ENCODE peak calls at places on chromosomes 7 and 10, in eight cellular contexts. K is transverse colon, A is SK-N-SH, L is spleen, O is sigmoid colon, S is GM23338, X is endothelial cell of umbilical vein, J is prostate gland. Y is an unnamed sample.
A peak's percentile ranks its signal among the peaks of the same experiment; 100 is the strongest.

GRCh38 chr10:102752266-102752930 is 8.7 kb downstream of the WBP1L start:
- DNase-seq in K (peak; percentile 13), A (no peak), L (no peak), O (peak; percentile 82), S (no peak), X (no peak), J (no peak), Y (no peak)

GRCh38 chr7:134364619-134365037 is 47.9 kb upstream of the SLC35B4 start:
- DNase-seq in K (no peak), A (no peak), L (no peak), O (no peak), S (no peak), X (peak; percentile 1), J (no peak), Y (no peak)

GRCh38 chr7:23294549-23295400 is 4.4 kb upstream of the MALSU1 start:
- DNase-seq in K (no peak), A (no peak), L (no peak), O (no peak), S (no peak), X (no peak), J (no peak), Y (no peak)

GRCh38 chr10:48224979-48225560 is 49.4 kb downstream of the FRMPD2 start:
- DNase-seq in K (no peak), A (no peak), L (no peak), O (no peak), S (no peak), X (no peak), J (no peak), Y (no peak)

GRCh38 chr10:19169684-19170083 is 121.1 kb downstream of the MALRD1 start:
- DNase-seq in K (no peak), A (no peak), L (no peak), O (no peak), S (no peak), X (no peak), J (no peak), Y (no peak)

GRCh38 chr7:23471090-23471859 is 984 bp upstream of the IGF2BP3 start:
- DNase-seq in K (peak; percentile 21), A (peak; percentile 93), L (peak; percentile 77), O (no peak), S (peak; percentile 97), X (peak; percentile 72), J (no peak), Y (no peak)

GRCh38 chr7:94382746-94383145 is 11.9 kb upstream of the COL1A2 start:
- DNase-seq in K (no peak), A (no peak), L (no peak), O (no peak), S (no peak), X (no peak), J (no peak), Y (peak; percentile 69)

GRCh38 chr7:39910108-39910869 is 39.8 kb upstream of the CDK13 start:
- DNase-seq in K (no peak), A (no peak), L (no peak), O (no peak), S (no peak), X (no peak), J (no peak), Y (no peak)

GRCh38 chr7:46352335-46352954 is 431.4 kb upstream of the IGFBP3 start:
- DNase-seq in K (no peak), A (peak; percentile 69), L (no peak), O (no peak), S (peak; percentile 84), X (peak; percentile 65), J (peak; percentile 21), Y (peak; percentile 43)

DNA sequence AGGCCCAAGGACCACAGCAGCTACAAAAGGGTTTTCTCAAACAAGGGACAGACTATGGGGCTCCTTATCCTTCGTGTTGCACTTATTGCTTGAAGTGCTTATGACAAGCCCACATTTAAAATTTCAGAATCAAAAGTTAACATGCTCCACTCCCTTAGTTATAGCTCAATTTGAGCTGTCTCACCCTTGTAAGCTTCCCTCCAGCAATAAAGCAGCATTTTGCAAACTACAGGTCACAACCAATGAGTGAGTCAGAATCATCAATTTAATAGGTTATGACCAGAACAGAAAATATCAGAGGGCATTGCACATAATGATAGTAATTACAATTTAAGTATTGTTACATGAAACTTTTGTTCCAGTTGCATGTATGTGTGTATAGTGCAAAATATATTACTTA is 53.0 kb downstream of the IMMP2L start:
- DNase-seq in K (no peak), A (no peak), L (no peak), O (no peak), S (no peak), X (no peak), J (no peak), Y (no peak)
- TF ChIP-seq POLR2AphosphoS5 in K (no peak), A (no peak), L (no peak), O (no peak), S (no peak), X (no peak), J (no peak), Y (no peak)

GRCh38 chr10:110226926-110227641 is 19.7 kb downstream of the MXI1 start:
- DNase-seq in K (peak; percentile 75), A (no peak), L (peak; percentile 95), O (peak; percentile 85), S (peak; percentile 76), X (no peak), J (peak; percentile 60), Y (no peak)

GRCh38 chr10:110225756-110226554 is 18.6 kb downstream of the MXI1 start:
- DNase-seq in K (peak; percentile 93), A (peak; percentile 93), L (peak; percentile 96), O (peak; percentile 97), S (peak; percentile 98), X (peak; percentile 89), J (peak; percentile 90), Y (no peak)

GRCh38 chr10:110228066-110228465 is 20.7 kb downstream of the MXI1 start:
- DNase-seq in K (no peak), A (no peak), L (peak; percentile 76), O (no peak), S (no peak), X (no peak), J (no peak), Y (no peak)

GRCh38 chr10:110225441-110225755 is 18.0 kb downstream of the MXI1 start:
- DNase-seq in K (no peak), A (no peak), L (no peak), O (no peak), S (no peak), X (no peak), J (no peak), Y (no peak)

DNA sequence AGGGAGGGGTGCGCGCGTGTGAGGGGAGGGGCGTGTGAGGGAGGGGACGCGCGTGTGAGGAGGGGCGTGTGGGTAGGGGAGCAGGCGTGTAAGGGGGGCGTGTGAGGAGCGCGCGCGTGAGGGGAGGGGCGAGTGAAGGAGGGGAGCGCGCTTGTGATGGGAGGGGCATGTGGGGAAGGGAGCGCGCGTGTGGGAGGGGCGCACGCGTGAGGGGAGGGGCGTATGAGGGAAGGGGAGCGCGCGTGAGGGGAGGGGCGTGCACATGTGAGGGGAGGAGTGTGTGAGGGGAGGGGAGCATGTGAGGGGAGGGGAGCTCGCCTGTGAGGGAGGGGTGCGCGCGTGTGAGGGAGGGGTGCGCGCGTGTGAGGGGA is 19.1 kb downstream of the MXI1 start:
- DNase-seq in K (peak; percentile 94), A (peak; percentile 95), L (no peak), O (peak; percentile 97), S (peak; percentile 94), X (peak; percentile 87), J (peak; percentile 94), Y (no peak)
- H3K4me3 ChIP-seq in K (peak overlapping the region; percentile 66), A (no peak overlapping the region), L (peak overlapping the region; percentile 86), O (peak overlapping the region; percentile 80), S (peak overlapping the region; percentile 74), X (no peak overlapping the region), J (peak overlapping the region; percentile 78), Y (peak overlapping the region; percentile 63)

GRCh38 chr7:7970620-7971307 is 2.2 kb downstream of the GLCCI1 start:
- DNase-seq in K (no peak), A (peak; percentile 46), L (no peak), O (no peak), S (no peak), X (peak; percentile 26), J (no peak), Y (no peak)

GRCh38 chr7:7972128-7972527 is 3.5 kb downstream of the GLCCI1 start:
- DNase-seq in K (no peak), A (peak; percentile 22), L (no peak), O (no peak), S (peak; percentile 4), X (no peak), J (no peak), Y (no peak)

GRCh38 chr7:7972927-7973594 is 4.5 kb downstream of the GLCCI1 start:
- DNase-seq in K (no peak), A (no peak), L (no peak), O (no peak), S (no peak), X (no peak), J (no peak), Y (no peak)

GRCh38 chr7:7970113-7970619 is 1.6 kb downstream of the GLCCI1 start:
- DNase-seq in K (no peak), A (peak; percentile 55), L (no peak), O (no peak), S (peak; percentile 30), X (no peak), J (no peak), Y (no peak)

DNA sequence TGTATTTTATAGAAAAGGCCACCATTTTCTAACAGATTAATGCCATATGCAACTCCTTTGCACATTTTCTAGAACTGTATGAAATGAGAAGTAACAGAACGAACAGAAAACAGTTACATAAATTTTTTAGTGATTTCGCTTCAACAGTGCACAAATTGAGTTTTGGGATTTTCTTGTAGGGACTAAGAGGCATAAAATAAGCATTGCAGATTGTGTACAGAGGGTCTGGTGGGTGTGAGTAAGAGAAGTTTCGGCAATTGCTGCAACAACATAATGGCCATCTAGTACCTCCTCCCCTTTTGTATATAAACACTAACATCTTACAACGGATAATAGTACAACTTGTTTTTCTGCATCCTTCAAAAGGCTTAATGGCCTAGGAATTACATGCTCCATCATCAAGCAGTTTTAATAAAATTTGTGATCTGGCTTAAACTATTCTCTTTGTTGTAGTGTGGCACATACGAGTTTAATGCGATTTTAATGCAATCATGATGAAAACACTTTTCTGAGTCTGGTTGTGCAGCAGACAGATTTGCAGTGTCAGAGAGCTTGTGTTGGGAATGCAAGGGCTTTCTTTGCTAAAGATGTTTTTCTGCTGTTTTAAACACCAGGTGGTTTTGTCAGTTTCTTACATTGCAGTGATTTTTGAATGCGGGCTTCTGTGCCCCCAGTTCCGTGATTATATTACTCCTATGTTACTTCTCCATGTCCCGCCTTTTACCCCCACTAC is 2.9 kb downstream of the GLCCI1 start:
- DNase-seq in K (no peak), A (no peak), L (no peak), O (no peak), S (no peak), X (no peak), J (no peak), Y (no peak)
- TF ChIP-seq POLR2AphosphoS5 in K (no peak), A (no peak), L (no peak), O (no peak), S (no peak), X (no peak), J (no peak), Y (no peak)

DNA sequence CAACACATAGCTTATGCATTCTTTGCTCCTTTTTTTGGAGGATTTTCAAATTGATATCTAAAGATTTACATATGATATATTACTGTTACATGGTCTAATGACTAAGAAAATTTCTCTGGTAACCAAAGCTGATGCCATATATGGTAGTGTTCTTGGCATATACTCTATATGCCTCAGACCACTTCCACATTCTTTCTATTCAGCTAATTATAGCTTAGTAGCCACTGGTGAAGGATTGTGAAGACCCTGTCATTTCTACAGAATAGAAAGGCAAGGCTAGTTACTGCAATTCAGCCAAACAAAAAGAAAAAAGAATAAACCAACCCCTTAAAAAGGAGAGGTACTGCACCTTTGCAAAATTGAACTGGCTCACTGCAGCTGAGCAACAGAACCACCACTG is 3.7 kb downstream of the PURB start:
- DNase-seq in K (no peak), A (no peak), L (no peak), O (no peak), S (no peak), X (peak; percentile 71), J (no peak), Y (no peak)
- H3K4me3 ChIP-seq in K (no peak overlapping the region), A (peak overlapping the region; percentile 72), L (peak overlapping the region; percentile 80), O (peak overlapping the region; percentile 11), S (peak overlapping the region; percentile 98), X (peak overlapping the region; percentile 78), J (no peak overlapping the region), Y (peak overlapping the region; percentile 83)

Y was measured in Panc1.